ENCODE peak calls at places on chromosomes 6 and 20, in seven cellular contexts. P, J, I, C, N, D and R are unnamed samples.

GRCh38 chr6:5087389-5087788 is 2.2 kb downstream of the PPP1R3G start:
- DNase-seq in J (peak; percentile 27), N (peak; percentile 32), I (no peak), P (no peak), C (peak; percentile 73), D (no peak), R (no peak)

GRCh38 chr6:167658106-167658505 is 168.6 kb upstream of the AFDN start:
- DNase-seq in C (no peak), N (no peak), J (no peak), D (no peak), P (no peak), I (no peak), R (no peak)

GRCh38 chr6:44076366-44077200 is 50.7 kb downstream of the MRPL14 start:
- DNase-seq in J (peak; percentile 56), N (peak; percentile 62), I (peak; percentile 50), P (no peak), C (peak; percentile 87), D (peak; percentile 82), R (peak; percentile 61)

GRCh38 chr6:7677229-7677628 is 48.7 kb upstream of the BMP6 start:
- DNase-seq in J (no peak), P (no peak), C (no peak), I (no peak), N (no peak), D (no peak), R (no peak)

GRCh38 chr6:137202078-137202477 is 17.1 kb downstream of the IFNGR1 start:
- DNase-seq in P (no peak), D (no peak), I (no peak), N (no peak), C (no peak), J (no peak), R (no peak)

GRCh38 chr6:14415452-14415851 is 297.9 kb downstream of the CD83 start:
- DNase-seq in J (no peak), P (no peak), N (no peak), I (no peak), D (no peak), C (no peak), R (no peak)

GRCh38 chr6:138833819-138834539 is 38.1 kb downstream of the ECT2L start:
- DNase-seq in P (peak; percentile 75), I (no peak), C (no peak), D (no peak), N (no peak), J (no peak), R (no peak)

GRCh38 chr6:21997414-21998037 is 299.3 kb downstream of the PRL start:
- DNase-seq in I (peak; percentile 42), J (no peak), D (no peak), C (no peak), N (no peak), P (peak; percentile 21), R (no peak)

GRCh38 chr6:6820688-6821238 is 232.2 kb downstream of the LY86 start:
- DNase-seq in N (peak; percentile 85), J (peak; percentile 82), P (no peak), D (peak; percentile 64), C (no peak), I (no peak), R (no peak)

GRCh38 chr6:106046116-106046853 is 39.9 kb upstream of the PRDM1 start:
- DNase-seq in J (no peak), D (no peak), I (no peak), P (no peak), C (no peak), N (no peak), R (no peak)

GRCh38 chr20:5215592-5216304 is 88.9 kb downstream of the CDS2 start:
- DNase-seq in N (no peak), P (peak; percentile 13), D (no peak), C (no peak), J (no peak), I (peak; percentile 38), R (no peak)

GRCh38 chr6:52904562-52905279 is 4.8 kb downstream of the GSTA3 start:
- DNase-seq in P (peak; percentile 28), J (no peak), I (no peak), D (no peak), N (no peak), C (no peak), R (no peak)

GRCh38 chr6:47138046-47138445 is 95.9 kb upstream of the ADGRF1 start:
- DNase-seq in J (no peak), P (peak; percentile 51), N (no peak), C (no peak), I (no peak), D (no peak), R (no peak)

GRCh38 chr6:66226099-66226498 is 519.1 kb upstream of the EYS start:
- DNase-seq in C (no peak), I (no peak), J (no peak), P (no peak), D (no peak), N (no peak), R (no peak)

DNA sequence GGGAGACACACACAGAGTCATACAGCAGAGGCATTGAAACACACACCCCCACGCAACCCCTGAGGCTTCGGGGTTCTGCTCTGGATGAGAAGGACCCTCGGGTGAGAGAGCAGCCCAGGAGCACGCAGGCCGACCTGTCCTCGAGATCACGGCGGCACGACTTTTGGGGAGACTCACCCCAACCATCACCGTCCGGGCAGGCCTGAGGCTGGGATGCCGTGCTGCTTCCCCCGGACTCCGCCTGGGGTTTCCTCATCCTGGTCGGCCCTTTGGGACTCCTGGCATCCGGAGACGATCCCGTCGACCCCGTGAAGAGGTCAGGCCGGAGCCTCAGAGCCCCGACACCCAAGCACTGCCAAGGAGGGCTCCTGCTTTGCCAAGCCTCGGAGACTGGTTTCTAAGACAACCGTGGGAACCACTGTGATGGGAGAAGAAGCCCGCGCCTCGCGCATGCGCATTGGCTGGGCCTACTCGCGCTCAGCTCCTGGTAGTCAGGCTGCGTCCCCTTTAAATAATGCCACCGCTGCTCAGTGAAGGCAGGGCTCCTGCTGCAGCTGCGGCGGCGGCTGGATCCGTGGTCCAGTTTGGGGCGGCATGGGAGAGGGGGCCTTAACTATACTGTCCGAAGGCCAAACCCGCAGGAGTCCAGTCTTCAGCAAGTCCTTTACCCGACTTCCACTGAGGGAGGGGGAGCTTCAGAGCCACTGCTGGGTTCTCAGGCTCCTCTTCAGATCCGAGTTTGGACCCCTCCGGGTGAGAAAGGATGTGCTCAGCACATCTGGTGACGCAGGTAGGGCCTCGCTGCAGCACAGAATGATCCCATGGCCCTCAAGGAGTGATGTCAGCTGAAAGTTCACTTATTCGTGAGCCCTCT is 171.4 kb upstream of the ZNF337 start:
- DNase-seq in D (peak; percentile 78), P (peak; percentile 76), J (peak; percentile 64), C (peak; percentile 90), I (peak; percentile 33), N (peak; percentile 65), R (peak; percentile 45)
- H3K4me3 ChIP-seq in D (peak overlapping the region; percentile 33), P (peak overlapping the region; percentile 51), J (peak overlapping the region; percentile 31), C (peak overlapping the region; percentile 61), I (no peak overlapping the region), N (peak overlapping the region; percentile 37), R (peak overlapping the region; percentile 55)

GRCh38 chr20:4063631-4064030 is 48.3 kb upstream of the RNF24 start:
- DNase-seq in J (no peak), D (no peak), C (no peak), I (no peak), N (no peak), P (peak; percentile 79), R (peak; percentile 59)
- H3K4me3 ChIP-seq in J (no peak overlapping the region), D (no peak overlapping the region), C (no peak overlapping the region), I (no peak overlapping the region), N (no peak overlapping the region), P (no peak overlapping the region), R (no peak overlapping the region)

GRCh38 chr6:115843945-115844344 is 216.7 kb downstream of the FRK start:
- DNase-seq in J (no peak), I (no peak), C (no peak), P (no peak), N (no peak), D (no peak), R (no peak)

GRCh38 chr6:115847671-115848070 is 213.0 kb downstream of the FRK start:
- DNase-seq in P (no peak), J (no peak), I (no peak), N (no peak), D (no peak), C (no peak), R (no peak)

GRCh38 chr6:115838763-115839401 is 221.8 kb downstream of the FRK start:
- DNase-seq in I (peak; percentile 39), C (no peak), N (peak; percentile 18), D (peak; percentile 22), P (peak; percentile 26), J (peak; percentile 14), R (peak; percentile 46)

DNA sequence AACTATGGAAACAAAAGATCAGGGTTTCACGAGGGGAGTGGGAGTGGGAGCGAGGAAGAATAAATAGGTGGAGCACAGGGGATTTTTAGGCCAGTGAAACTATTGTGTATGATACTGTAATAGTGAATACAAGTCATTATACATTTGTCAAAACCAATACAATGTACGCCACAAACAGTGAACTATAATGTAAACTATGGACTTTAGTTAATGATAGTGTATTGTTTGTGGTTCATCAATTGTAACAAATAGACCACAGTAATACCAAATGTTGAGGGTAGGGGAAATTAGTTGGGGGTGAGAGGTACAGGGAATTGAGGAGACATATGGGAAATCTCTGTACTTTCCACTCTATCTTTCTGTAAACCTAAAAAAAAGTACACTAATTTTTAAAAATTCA is 218.4 kb downstream of the FRK start:
- DNase-seq in J (no peak), C (no peak), P (no peak), D (no peak), I (no peak), N (no peak), R (no peak)
- H3K4me3 ChIP-seq in J (no peak overlapping the region), C (no peak overlapping the region), P (no peak overlapping the region), D (no peak overlapping the region), I (no peak overlapping the region), N (no peak overlapping the region), R (no peak overlapping the region)

GRCh38 chr6:45537539-45537938 is 159.8 kb upstream of the SUPT3H start:
- DNase-seq in I (peak; percentile 16), P (no peak), N (no peak), J (no peak), C (no peak), D (no peak), R (peak; percentile 62)

GRCh38 chr6:45538636-45539035 is 160.9 kb upstream of the SUPT3H start:
- DNase-seq in C (no peak), P (no peak), J (no peak), I (peak; percentile 29), D (no peak), N (no peak), R (peak; percentile 78)

GRCh38 chr6:45532626-45533258 is 155.0 kb upstream of the SUPT3H start:
- DNase-seq in J (no peak), N (no peak), C (no peak), P (peak; percentile 79), I (peak; percentile 84), D (no peak), R (peak; percentile 43)

GRCh38 chr6:45533394-45533793 is 155.7 kb upstream of the SUPT3H start:
- DNase-seq in C (no peak), I (peak; percentile 23), P (no peak), J (no peak), N (no peak), D (no peak), R (no peak)

GRCh38 chr6:45535933-45536332 is 158.2 kb upstream of the SUPT3H start:
- DNase-seq in I (no peak), D (no peak), P (no peak), N (peak; percentile 54), J (no peak), C (no peak), R (no peak)
- H3K4me3 ChIP-seq in I (no peak overlapping the region), D (no peak overlapping the region), P (no peak overlapping the region), N (no peak overlapping the region), J (no peak overlapping the region), C (no peak overlapping the region), R (no peak overlapping the region)

GRCh38 chr20:40838516-40838915 is 149.5 kb upstream of the MAFB start:
- DNase-seq in P (no peak), N (no peak), J (no peak), D (no peak), I (no peak), C (no peak), R (no peak)
- H3K4me3 ChIP-seq in P (no peak overlapping the region), N (no peak overlapping the region), J (no peak overlapping the region), D (no peak overlapping the region), I (no peak overlapping the region), C (no peak overlapping the region), R (no peak overlapping the region)